ENCODE peak calls at places on chromosome 18, in six cellular contexts. M is tibial nerve; D is lung; W is ovary; Q is left lung; L is CD8-positive, alpha-beta T cell. Y is an unnamed sample.

GRCh38 chr18:23422751-23423418 is 30.2 kb upstream of the RIOK3 start:
- DNase-seq in M (no peak), D (peak; percentile 65), W (no peak), Q (peak; percentile 86), L (peak; percentile 29), Y (no peak)

GRCh38 chr18:47558110-47558750 is 306.8 kb upstream of the SKOR2 start:
- DNase-seq in M (no peak), D (no peak), W (no peak), Q (no peak), L (no peak), Y (no peak)

GRCh38 chr18:56112013-56112749 is 524.2 kb upstream of the TCF4 start:
- DNase-seq in M (no peak), D (no peak), W (no peak), Q (no peak), L (no peak), Y (no peak)

GRCh38 chr18:7871560-7872456 is 304.7 kb downstream of the PTPRM start:
- DNase-seq in M (no peak), D (peak; percentile 68), W (no peak), Q (peak; percentile 56), L (no peak), Y (no peak)

GRCh38 chr18:40094441-40094840 is 1860.6 kb upstream of the PIK3C3 start:
- DNase-seq in M (no peak), D (no peak), W (no peak), Q (no peak), L (no peak), Y (no peak)

GRCh38 chr18:7750966-7751365 is 183.8 kb downstream of the PTPRM start:
- DNase-seq in M (no peak), D (no peak), W (no peak), Q (no peak), L (no peak), Y (no peak)

GRCh38 chr18:47981320-47981719 is 50.9 kb upstream of the SMAD2 start:
- DNase-seq in M (no peak), D (no peak), W (no peak), Q (no peak), L (no peak), Y (no peak)

GRCh38 chr18:3384664-3385189 is 65.2 kb upstream of the TGIF1 start:
- DNase-seq in M (no peak), D (no peak), W (no peak), Q (no peak), L (no peak), Y (no peak)

GRCh38 chr18:58116815-58117214 is 72.8 kb downstream of the NEDD4L start:
- DNase-seq in M (no peak), D (no peak), W (no peak), Q (no peak), L (no peak), Y (no peak)

GRCh38 chr18:24083550-24083949 is 55.3 kb upstream of the CABYR start:
- DNase-seq in M (no peak), D (no peak), W (no peak), Q (no peak), L (no peak), Y (no peak)

GRCh38 chr18:13216092-13216582 is 2.4 kb upstream of the LDLRAD4 start:
- DNase-seq in M (no peak), D (peak; percentile 57), W (peak; percentile 48), Q (peak; percentile 78), L (peak; percentile 61), Y (peak; percentile 64)

GRCh38 chr18:38790303-38790702 is 1224.7 kb upstream of the CELF4 start:
- DNase-seq in M (no peak), D (no peak), W (no peak), Q (no peak), L (no peak), Y (no peak)
- TF ChIP-seq CTCF in M (no peak), D (no peak), W (no peak), Q (no peak), L (no peak), Y (peak; percentile 16)

GRCh38 chr18:50729986-50730385 is 89.8 kb downstream of the MRO start:
- DNase-seq in M (no peak), D (no peak), W (no peak), Q (no peak), L (no peak), Y (no peak)
- H3K4me3 ChIP-seq in M (no peak overlapping the region), D (no peak overlapping the region), W (no peak overlapping the region), Q (no peak overlapping the region), L (no peak overlapping the region), Y (no peak overlapping the region)

DNA sequence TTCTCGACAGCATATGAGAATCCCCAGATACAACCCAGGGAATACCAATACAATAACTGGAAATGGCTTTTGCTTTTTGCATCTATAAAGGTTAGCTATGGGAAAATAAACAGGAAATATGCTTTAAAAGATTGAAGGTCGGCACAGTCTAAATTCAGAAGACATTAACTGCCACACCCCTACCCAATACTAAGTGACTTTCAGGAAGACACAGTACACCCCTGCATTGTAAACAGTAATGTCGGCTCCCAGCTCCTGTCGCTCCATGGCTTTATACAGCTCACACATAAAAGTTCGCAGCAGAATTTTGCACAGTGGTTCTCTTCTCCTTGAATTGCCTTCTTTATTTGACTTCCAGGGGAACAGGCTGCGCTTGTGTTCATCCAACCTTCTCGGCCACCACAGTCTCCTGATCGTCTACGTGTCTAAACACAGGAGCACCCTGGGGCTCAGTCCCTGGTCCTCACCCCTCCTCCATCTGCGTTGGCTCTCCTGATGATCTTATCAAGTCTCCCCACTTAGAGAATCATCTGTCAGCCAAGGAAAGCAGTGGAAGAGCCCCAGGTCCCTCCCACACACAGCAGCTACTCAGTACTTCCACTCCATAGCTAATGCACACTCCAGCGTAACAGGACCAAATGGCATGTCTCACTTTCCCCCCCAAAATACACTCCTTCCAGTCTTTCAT is 22.7 kb downstream of the CYB5A start:
- DNase-seq in M (no peak), D (no peak), W (no peak), Q (no peak), L (no peak), Y (no peak)
- H3K27ac ChIP-seq in M (no peak overlapping the region), D (peak overlapping the region; percentile 44), W (no peak overlapping the region), Q (peak overlapping the region; percentile 45), L (no peak overlapping the region), Y (peak overlapping the region; percentile 18)

GRCh38 chr18:26839609-26840008 is 25.9 kb downstream of the AQP4 start:
- DNase-seq in M (no peak), D (no peak), W (no peak), Q (no peak), L (no peak), Y (no peak)

GRCh38 chr18:26843760-26844159 is 21.7 kb downstream of the AQP4 start:
- DNase-seq in M (no peak), D (no peak), W (no peak), Q (no peak), L (no peak), Y (no peak)

GRCh38 chr18:26840965-26841364 is 24.5 kb downstream of the AQP4 start:
- DNase-seq in M (no peak), D (no peak), W (no peak), Q (no peak), L (no peak), Y (no peak)
- TF ChIP-seq CTCF in M (no peak), D (no peak), W (no peak), Q (no peak), L (no peak), Y (no peak)

GRCh38 chr18:61474918-61475317 is 141.7 kb downstream of the CDH20 start:
- DNase-seq in M (no peak), D (no peak), W (no peak), Q (no peak), L (no peak), Y (no peak)

GRCh38 chr18:61471832-61472406 is 138.7 kb downstream of the CDH20 start:
- DNase-seq in M (no peak), D (no peak), W (no peak), Q (no peak), L (no peak), Y (no peak)

GRCh38 chr18:61464551-61465102 is 131.4 kb downstream of the CDH20 start:
- DNase-seq in M (no peak), D (no peak), W (no peak), Q (no peak), L (no peak), Y (no peak)

GRCh38 chr18:61466736-61467135 is 133.5 kb downstream of the CDH20 start:
- DNase-seq in M (no peak), D (no peak), W (no peak), Q (no peak), L (no peak), Y (no peak)

DNA sequence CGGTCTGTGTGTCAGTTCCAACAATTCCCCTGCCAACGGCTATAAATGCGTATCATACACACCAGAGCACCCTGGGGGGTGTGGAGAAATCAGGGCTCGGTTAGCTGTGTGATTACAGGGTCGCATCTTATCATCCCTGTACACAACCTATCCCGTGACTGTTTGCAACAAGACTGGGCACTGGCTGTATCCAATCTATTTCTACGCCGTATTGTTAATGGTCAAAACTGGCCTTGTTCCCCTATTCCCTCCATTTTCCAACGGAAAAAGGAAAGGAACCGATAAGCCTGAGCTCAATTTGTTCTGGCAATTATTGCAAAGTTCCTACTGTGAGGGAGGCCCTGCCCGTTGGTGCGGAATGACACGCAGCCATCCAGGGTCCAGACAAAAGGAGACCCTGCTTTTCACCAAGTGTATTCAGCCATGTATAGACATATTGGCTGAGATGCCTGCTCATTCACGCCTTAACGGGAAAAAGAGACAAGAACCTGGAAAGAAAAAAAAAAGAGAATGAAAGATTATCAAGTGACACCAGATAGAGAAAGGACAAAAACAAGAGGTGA is 137.0 kb downstream of the CDH20 start:
- DNase-seq in M (no peak), D (no peak), W (no peak), Q (no peak), L (no peak), Y (no peak)
- H3K4me3 ChIP-seq in M (no peak overlapping the region), D (no peak overlapping the region), W (no peak overlapping the region), Q (no peak overlapping the region), L (no peak overlapping the region), Y (no peak overlapping the region)

DNA sequence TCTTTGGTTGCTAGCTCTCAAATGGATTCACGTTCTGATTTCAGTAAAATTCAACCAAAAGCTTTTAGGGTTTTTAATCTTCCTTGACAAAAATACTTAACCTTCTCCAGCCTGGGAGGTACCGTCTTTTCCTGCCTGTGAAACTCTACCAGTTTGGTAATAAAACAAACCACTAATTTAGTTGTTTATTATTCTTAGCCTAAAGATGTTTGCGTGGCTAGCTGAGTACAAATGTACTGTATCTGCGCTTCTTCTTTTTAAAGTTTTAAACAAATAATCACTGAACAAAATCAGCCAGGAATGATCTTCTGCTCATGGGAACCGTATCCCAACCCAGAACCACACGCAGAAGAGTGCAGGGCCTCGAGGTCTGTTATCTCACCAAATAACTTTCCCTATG is 36.3 kb downstream of the BCL2 start:
- DNase-seq in M (no peak), D (no peak), W (no peak), Q (no peak), L (no peak), Y (no peak)
- H3K27ac ChIP-seq in M (no peak overlapping the region), D (no peak overlapping the region), W (peak overlapping the region; percentile 18), Q (no peak overlapping the region), L (no peak overlapping the region), Y (no peak overlapping the region)

GRCh38 chr18:713135-713490 is 683 bp upstream of the ENOSF1 start:
- DNase-seq in M (no peak), D (no peak), W (peak; percentile 28), Q (no peak), L (peak; percentile 41), Y (no peak)

GRCh38 chr18:712401-713134 is at the start of gene ENOSF1:
- DNase-seq in M (peak; percentile 69), D (peak; percentile 88), W (peak; percentile 86), Q (peak; percentile 85), L (peak; percentile 75), Y (peak; percentile 61)

GRCh38 chr18:711330-711692 is 1.1 kb downstream of the ENOSF1 start:
- DNase-seq in M (no peak), D (no peak), W (no peak), Q (no peak), L (no peak), Y (no peak)

GRCh38 chr18:710418-711300 is 1.8 kb downstream of the ENOSF1 start:
- DNase-seq in M (no peak), D (no peak), W (no peak), Q (no peak), L (no peak), Y (no peak)

GRCh38 chr18:711693-712400 is 583 bp downstream of the ENOSF1 start:
- DNase-seq in M (peak; percentile 86), D (peak; percentile 86), W (peak; percentile 82), Q (peak; percentile 86), L (peak; percentile 84), Y (peak; percentile 47)
- TF ChIP-seq CTCF in M (no peak), D (no peak), W (no peak), Q (no peak), L (no peak), Y (no peak)